ENCODE peak calls at places on chromosome 1, in five cellular contexts. P is spleen, B is H1, C is HepG2, T is stomach. Q is an unnamed sample.

GRCh38 chr1:22131875-22132486 is 10.9 kb downstream of the WNT4 start:
- DNase-seq in B (peak), P (peak), T (peak), C (peak), Q (no peak)

GRCh38 chr1:240138867-240139266 is 47.2 kb downstream of the FMN2 start:
- DNase-seq in T (no peak), P (no peak), B (peak), C (no peak), Q (no peak)

GRCh38 chr1:201313086-201313485 is 29.8 kb downstream of the PKP1 start:
- DNase-seq in P (no peak), T (no peak), C (no peak), B (no peak), Q (no peak)

GRCh38 chr1:26702680-26703038 is 6.8 kb downstream of the ARID1A start:
- DNase-seq in B (no peak), T (no peak), P (no peak), C (no peak), Q (no peak)

GRCh38 chr1:223022641-223023473 is 120.2 kb downstream of the TLR5 start:
- DNase-seq in T (no peak), B (no peak), C (no peak), P (no peak), Q (no peak)

GRCh38 chr1:21674957-21675356 is 5.8 kb upstream of the RAP1GAP start:
- DNase-seq in C (no peak), B (no peak), T (no peak), P (no peak), Q (no peak)

GRCh38 chr1:39117985-39118384 is 86.5 kb upstream of the MACF1 start:
- DNase-seq in C (no peak), B (no peak), P (no peak), T (no peak), Q (no peak)

GRCh38 chr1:216456682-216457081 is 33.4 kb upstream of the USH2A start:
- DNase-seq in T (no peak), C (no peak), P (no peak), B (no peak), Q (no peak)

GRCh38 chr1:38153426-38154088 is 107.0 kb upstream of the POU3F1 start:
- DNase-seq in T (no peak), C (no peak), P (no peak), B (no peak), Q (no peak)

GRCh38 chr1:171983584-171983983 is 142.3 kb downstream of the DNM3 start:
- DNase-seq in C (no peak), P (no peak), T (no peak), B (no peak), Q (no peak)

DNA sequence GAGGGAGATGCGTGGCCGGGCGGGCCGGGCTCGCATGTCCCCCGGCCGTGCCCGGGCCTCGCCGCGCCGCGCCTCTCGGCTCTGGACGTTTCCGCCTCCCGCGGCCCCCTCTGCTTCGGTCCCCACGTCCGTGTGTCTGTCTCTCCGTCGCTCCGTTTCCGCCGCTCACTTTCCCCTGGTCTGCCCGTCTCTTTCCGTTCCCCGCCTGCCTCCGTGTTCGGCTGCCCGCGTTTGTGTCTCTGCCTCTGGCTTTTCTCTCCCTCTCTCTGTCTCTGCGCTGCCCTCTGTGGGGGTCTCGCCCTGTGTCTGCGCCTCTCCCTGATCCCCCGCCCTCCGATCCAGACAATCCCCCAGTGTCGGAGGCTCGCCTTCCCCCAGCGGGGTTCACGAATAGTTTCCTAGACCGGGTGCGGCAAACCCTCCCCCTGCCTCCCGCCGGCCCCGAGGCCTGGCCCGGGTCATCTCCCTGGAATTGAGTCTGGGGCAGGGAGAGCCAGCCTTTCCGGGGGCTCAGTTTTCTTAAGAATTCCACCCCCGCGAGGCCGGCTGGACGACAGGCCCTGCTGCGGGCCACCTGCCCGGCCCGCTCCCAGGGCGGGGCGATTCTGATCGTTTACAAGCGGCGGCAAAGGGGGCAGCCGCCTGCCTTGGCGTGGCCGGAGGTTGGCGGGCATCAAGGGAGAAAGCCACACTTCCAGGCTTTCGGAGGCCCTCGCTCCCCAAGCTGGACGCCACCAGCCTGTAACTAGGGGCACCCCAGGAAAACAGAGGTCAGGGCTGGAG is 841 bp downstream of the NBL1 start:
- DNase-seq in T (peak), P (no peak), C (no peak), B (peak), Q (no peak)
- TF ChIP-seq POLR2AphosphoS5 in T (no peak), P (no peak), C (no peak), B (no peak), Q (peak)

GRCh38 chr1:20661235-20662109 is at the start of gene DDOST:
- DNase-seq in B (peak), C (peak), T (peak), P (peak), Q (peak)
- TF ChIP-seq CTCF in B (peak), C (peak), T (peak), P (peak), Q (no peak)

GRCh38 chr1:56507925-56508522 is 71.3 kb downstream of the PLPP3 start:
- DNase-seq in P (no peak), C (no peak), B (no peak), T (peak), Q (no peak)

GRCh38 chr1:56508523-56508983 is 70.8 kb downstream of the PLPP3 start:
- DNase-seq in T (peak), P (no peak), C (peak), B (no peak), Q (no peak)

GRCh38 chr1:56505792-56506191 is 73.6 kb downstream of the PLPP3 start:
- DNase-seq in B (no peak), P (no peak), C (no peak), T (no peak), Q (no peak)

GRCh38 chr1:56506951-56507437 is 72.4 kb downstream of the PLPP3 start:
- DNase-seq in T (no peak), P (no peak), C (peak), B (no peak), Q (no peak)

GRCh38 chr1:56506314-56506743 is 73.0 kb downstream of the PLPP3 start:
- DNase-seq in P (peak), T (no peak), C (no peak), B (no peak), Q (no peak)
- TF ChIP-seq POLR2AphosphoS5 in P (peak), T (no peak), C (no peak), B (no peak), Q (no peak)

DNA sequence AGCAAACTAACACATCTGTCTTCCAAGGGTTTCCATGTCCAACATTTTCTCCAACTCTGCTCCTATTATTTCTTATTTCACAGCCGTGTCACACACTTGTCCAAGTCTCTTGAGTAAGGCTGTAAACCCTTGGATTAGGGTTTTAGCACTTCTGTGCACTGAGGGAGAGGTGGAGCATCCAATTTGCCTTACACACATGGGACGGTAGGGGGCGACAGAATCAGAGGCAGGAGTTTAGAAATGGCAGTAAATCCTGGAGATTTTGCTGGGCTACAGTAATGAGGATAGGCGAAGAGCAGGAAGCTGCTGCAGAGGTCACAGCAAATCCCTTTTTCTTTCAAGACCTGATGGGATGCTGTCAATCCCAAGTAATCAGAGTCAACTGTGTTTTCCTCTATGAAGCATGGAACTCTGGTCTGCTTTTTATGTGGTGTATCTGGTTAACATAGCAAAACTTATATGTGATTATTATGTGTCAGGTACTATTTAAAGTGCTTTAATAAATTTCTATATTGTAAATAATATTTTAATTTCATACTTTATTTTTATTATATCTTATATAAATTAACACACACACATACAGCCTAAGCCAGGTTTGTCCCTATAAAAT is 15.4 kb upstream of the LCE5A start:
- DNase-seq in C (peak), B (no peak), T (no peak), P (no peak), Q (no peak)
- TF ChIP-seq CTCF in C (peak), B (peak), T (no peak), P (no peak), Q (no peak)

GRCh38 chr1:33393991-33394390 is 36.9 kb downstream of the PHC2 start:
- DNase-seq in C (no peak), T (no peak), P (no peak), B (no peak), Q (no peak)
- TF ChIP-seq POLR2AphosphoS5 in C (no peak), T (no peak), P (no peak), B (no peak), Q (no peak)

GRCh38 chr1:15288173-15288926 is 41.3 kb downstream of the FHAD1 start:
- DNase-seq in B (no peak), C (no peak), P (no peak), T (no peak), Q (no peak)
- TF ChIP-seq CTCF in B (no peak), C (peak), P (no peak), T (peak), Q (no peak)

DNA sequence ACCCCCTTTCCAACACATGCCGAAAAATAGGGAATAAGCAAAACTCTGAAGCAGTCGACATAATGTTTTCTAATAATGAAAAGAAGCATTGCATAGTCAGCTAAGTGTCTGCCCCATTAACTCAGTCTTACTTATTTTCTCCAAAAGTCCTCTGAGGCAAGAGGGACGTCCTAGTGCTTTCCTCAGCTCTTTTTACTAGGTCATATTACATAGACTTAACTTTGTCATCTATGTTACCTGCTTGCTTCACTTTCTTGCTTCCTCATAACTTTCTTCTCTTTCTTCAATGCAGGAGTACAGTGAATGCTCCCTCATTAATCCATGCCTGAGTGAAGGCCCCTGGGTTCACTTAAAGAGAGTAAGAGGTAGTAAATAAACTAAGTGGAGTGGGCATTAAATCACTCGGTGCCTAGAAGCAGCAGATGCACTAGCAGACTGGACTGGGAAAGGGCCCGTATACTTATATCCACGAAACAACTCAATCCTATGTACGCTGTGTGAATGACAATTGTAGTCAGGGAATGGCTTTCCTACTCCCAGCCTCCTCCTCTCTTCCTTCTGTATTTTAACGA is 210.5 kb upstream of the SPAG17 start:
- DNase-seq in P (no peak), C (no peak), B (no peak), T (no peak), Q (no peak)
- TF ChIP-seq POLR2AphosphoS5 in P (no peak), C (no peak), B (no peak), T (no peak), Q (no peak)

GRCh38 chr1:53172751-53173498 is 23.7 kb upstream of the CPT2 start:
- DNase-seq in C (peak), B (no peak), T (no peak), P (no peak), Q (no peak)
- TF ChIP-seq CTCF in C (peak), B (peak), T (no peak), P (no peak), Q (no peak)

GRCh38 chr1:30525980-30526651 is 197.3 kb downstream of the MATN1 start:
- DNase-seq in T (peak), B (peak), C (peak), P (peak), Q (no peak)
- TF ChIP-seq POLR2AphosphoS5 in T (no peak), B (no peak), C (no peak), P (peak), Q (no peak)